ENCODE peak calls at places on chromosome 20, in five cellular contexts. F is body of pancreas, J is small intestine, Z is left lung, K is H9. G is an unnamed sample. For H3K4me1, the result is how much of the 10 kb centered on the place peaks cover.

GRCh38 chr20:47676912-47677311 is 108.4 kb downstream of the SULF2 start:
- DNase-seq in J (no peak), F (no peak), Z (no peak), K (no peak), G (no peak)

GRCh38 chr20:2400290-2400689 is 19.6 kb downstream of the TGM6 start:
- DNase-seq in F (no peak), K (no peak), Z (no peak), J (no peak), G (no peak)

GRCh38 chr20:63033635-63034510 is 27.1 kb upstream of the BHLHE23 start:
- DNase-seq in K (no peak), J (no peak), F (no peak), Z (peak), G (no peak)

GRCh38 chr20:60050193-60050960 is 92.2 kb downstream of the CDH26 start:
- DNase-seq in F (peak), J (peak), K (peak), Z (no peak), G (no peak)

GRCh38 chr20:62235001-62235776 is 3.1 kb upstream of the OSBPL2 start:
- DNase-seq in K (no peak), F (peak), Z (peak), J (no peak), G (no peak)

GRCh38 chr20:5100684-5101347 is 18.9 kb downstream of the PCNA start:
- DNase-seq in F (peak), K (peak), Z (peak), J (peak), G (peak)

GRCh38 chr20:34066476-34067090 is 45.5 kb downstream of the EIF2S2 start:
- DNase-seq in Z (no peak), K (no peak), J (no peak), F (no peak), G (peak)

GRCh38 chr20:46230811-46231282 is 77.5 kb downstream of the CDH22 start:
- DNase-seq in F (no peak), K (peak), Z (no peak), J (no peak), G (peak)

GRCh38 chr20:2163757-2164156 is 62.1 kb downstream of the STK35 start:
- DNase-seq in Z (no peak), J (no peak), F (no peak), K (no peak), G (no peak)

GRCh38 chr20:34632870-34633452 is 43.9 kb downstream of the PIGU start:
- DNase-seq in K (no peak), F (no peak), Z (no peak), J (peak), G (no peak)

GRCh38 chr20:23127506-23128279 is 41.6 kb upstream of the CD93 start:
- DNase-seq in F (no peak), J (no peak), Z (no peak), K (no peak), G (no peak)

GRCh38 chr20:23125625-23126191 is 39.6 kb upstream of the CD93 start:
- DNase-seq in Z (peak), J (no peak), F (no peak), K (no peak), G (peak)

GRCh38 chr20:23125159-23125558 is 39.0 kb upstream of the CD93 start:
- DNase-seq in F (no peak), K (no peak), Z (no peak), J (peak), G (no peak)

GRCh38 chr20:23128461-23129125 is 42.5 kb upstream of the CD93 start:
- DNase-seq in F (no peak), K (no peak), Z (no peak), J (no peak), G (no peak)

DNA sequence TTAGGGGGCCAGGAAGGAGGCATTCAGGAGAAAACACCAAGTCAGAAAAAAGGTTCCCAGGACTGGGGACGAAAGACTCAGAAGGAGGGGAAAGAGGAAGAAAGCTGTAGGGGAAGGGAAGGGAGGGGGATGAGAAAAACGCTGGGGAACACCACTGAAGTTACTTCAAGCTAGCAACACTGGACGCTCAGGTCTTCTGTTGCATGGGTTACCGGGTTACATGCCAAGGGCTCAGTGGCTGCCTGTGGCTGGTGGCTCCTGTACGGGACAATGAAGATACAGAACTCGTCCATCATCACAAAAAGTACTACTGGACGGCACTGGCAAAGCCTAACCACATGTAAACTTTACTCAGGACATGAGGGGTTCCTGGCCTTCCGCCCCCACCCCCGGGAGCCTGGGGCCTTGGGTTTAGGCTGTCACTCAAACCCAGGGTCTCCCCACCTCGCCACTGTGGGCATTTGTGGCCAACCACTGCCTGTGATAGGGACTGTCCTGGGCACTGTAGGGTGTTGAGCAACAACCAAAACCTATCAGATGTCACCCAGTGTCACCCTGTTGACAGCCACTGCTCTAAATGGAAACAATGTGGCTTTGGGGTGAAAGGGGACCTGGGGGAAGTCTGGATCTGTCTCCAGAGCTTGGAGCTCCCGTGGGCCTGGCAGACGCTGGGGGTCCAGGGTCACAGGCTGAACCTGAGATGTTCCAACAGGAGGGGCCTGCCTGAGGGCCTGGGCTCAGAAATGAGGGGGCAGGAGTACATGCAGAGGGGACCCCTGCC is 40.3 kb upstream of the CD93 start:
- DNase-seq in F (no peak), Z (no peak), J (no peak), K (no peak), G (no peak)
- H3K4me1 ChIP-seq in F (under half), Z (half or more), J (under half), K (under half), G (under half)

DNA sequence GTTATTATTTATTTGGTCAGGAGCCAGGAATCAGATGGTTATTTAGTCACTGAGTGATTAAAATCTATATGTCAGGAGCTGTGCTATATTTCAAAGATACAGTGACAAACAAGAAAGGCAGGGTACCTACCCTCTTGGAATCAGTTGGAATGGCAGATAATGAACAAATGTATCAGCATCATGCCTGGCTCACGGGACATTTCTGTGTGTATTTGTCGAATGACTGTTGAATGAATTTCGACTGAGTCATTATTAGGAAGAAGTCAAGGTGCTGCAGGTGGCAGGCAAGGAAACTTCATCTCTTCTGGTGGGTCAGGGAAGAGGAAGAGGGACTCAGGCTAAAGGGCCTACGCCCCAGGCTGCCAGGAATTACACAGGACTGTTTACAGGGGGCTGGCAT is 13.6 kb downstream of the PKIG start:
- DNase-seq in F (no peak), Z (no peak), J (no peak), K (no peak), G (no peak)
- H3K4me1 ChIP-seq in F (under half), Z (half or more), J (under half), K (under half), G (under half)

GRCh38 chr20:44731657-44732056 is 14.0 kb upstream of the KCNK15 start:
- DNase-seq in J (no peak), K (no peak), Z (peak), F (no peak), G (no peak)
- H3K4me1 ChIP-seq in J (under half), K (under half), Z (under half), F (under half), G (under half)

DNA sequence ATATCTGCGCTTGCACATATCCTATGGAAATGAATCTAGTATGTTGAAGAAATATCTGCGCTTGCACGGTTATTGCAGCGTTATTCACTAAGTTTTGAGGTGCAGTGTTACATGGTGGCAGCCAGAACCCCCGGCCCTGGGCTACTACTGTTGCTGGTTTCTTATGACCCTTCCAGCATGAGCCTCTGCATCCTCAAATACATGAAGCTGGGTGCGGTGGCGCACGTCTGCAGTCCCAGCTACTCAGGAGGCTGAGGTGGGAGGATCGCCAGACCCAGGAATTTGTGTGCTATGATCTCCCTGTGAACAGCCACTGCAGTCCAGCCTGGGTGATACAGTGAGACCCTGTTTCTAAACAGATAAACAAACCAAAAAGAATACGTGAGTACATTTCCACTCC is 9.3 kb upstream of the CEBPB start:
- DNase-seq in K (no peak), F (no peak), J (no peak), Z (no peak), G (no peak)
- H3K4me1 ChIP-seq in K (under half), F (under half), J (under half), Z (under half), G (under half)